ENCODE peak calls at places on chromosome 5, in seven cellular contexts. V, S, C, Z, B, R and K are unnamed samples.
A peak's percentile ranks its signal among the peaks of the same experiment; 100 is the strongest.

GRCh38 chr5:139474815-139475791 is 4.3 kb downstream of the SMIM33 start:
- DNase-seq in R (no peak), C (peak; percentile 74), Z (peak; percentile 28), S (no peak), V (no peak), B (no peak), K (peak; percentile 42)

GRCh38 chr5:10831416-10831815 is 70.4 kb upstream of the DAP start:
- DNase-seq in C (no peak), V (no peak), R (no peak), B (no peak), S (no peak), Z (no peak), K (no peak)

GRCh38 chr5:168401880-168402279 is 84.4 kb upstream of the RARS1 start:
- DNase-seq in C (no peak), Z (no peak), V (no peak), R (peak; percentile 34), S (no peak), B (no peak), K (no peak)

GRCh38 chr5:59959330-59959729 is 65.8 kb upstream of the PDE4D start:
- DNase-seq in B (no peak), Z (no peak), S (no peak), R (no peak), C (no peak), V (no peak), K (no peak)

GRCh38 chr5:151770383-151771258 is 1.1 kb upstream of the G3BP1 start:
- DNase-seq in V (peak; percentile 70), S (peak; percentile 36), R (peak; percentile 59), Z (peak; percentile 72), B (peak; percentile 88), C (peak; percentile 68), K (peak; percentile 91)

GRCh38 chr5:150291388-150292385 is 2.1 kb upstream of the CAMK2A start:
- DNase-seq in B (no peak), S (no peak), R (no peak), C (no peak), Z (peak; percentile 35), V (no peak), K (no peak)

GRCh38 chr5:16049766-16050165 is 129.8 kb downstream of the MARCHF11 start:
- DNase-seq in B (no peak), V (no peak), S (no peak), C (no peak), Z (no peak), R (no peak), K (no peak)

GRCh38 chr5:66171349-66172344 is 27.5 kb downstream of the SREK1 start:
- DNase-seq in V (peak; percentile 56), S (no peak), Z (peak; percentile 62), C (peak; percentile 18), B (no peak), R (no peak), K (no peak)

GRCh38 chr5:82403026-82403425 is 124.9 kb upstream of the RPS23 start:
- DNase-seq in Z (no peak), R (no peak), S (no peak), B (no peak), C (no peak), V (no peak), K (no peak)

GRCh38 chr5:12623408-12623807 is 719.2 kb upstream of the CTNND2 start:
- DNase-seq in C (no peak), Z (no peak), S (no peak), V (no peak), B (no peak), R (no peak), K (no peak)
- H3K4me3 ChIP-seq in C (no peak overlapping the region), Z (no peak overlapping the region), S (no peak overlapping the region), V (no peak overlapping the region), B (no peak overlapping the region), R (no peak overlapping the region), K (no peak overlapping the region)

DNA sequence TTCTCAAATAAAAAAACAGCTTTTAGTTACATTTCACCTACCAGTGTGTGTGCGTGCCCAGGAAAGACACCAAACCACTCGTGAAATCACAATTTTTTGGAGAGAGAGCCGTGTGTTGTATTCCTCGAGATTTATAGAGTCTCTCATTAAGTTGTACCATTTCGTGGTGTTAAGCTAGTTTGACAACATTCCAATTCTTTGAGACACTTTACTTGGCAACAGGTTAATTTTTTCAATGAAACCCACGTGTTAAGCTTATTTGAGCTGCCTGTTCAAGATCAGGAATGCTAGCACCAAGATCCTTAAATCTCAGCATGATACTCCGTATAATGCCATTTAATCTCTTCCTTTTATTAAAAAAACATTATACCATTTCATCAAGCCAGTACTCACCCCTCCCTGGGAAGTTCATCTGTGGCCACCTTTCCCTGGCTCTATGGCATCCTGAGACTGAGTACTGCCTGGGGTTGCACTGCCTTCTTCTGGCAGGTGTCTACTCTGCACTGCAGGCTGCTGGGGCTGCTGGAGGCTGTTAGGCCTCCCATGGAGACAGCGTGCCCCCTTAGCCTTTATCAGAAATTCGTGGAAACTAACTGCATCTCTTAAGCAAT is 143.7 kb downstream of the ARHGAP26 start:
- DNase-seq in B (no peak), V (no peak), S (no peak), R (no peak), C (peak; percentile 27), Z (peak; percentile 56), K (no peak)
- TF ChIP-seq CTCF in B (no peak), V (no peak), S (no peak), R (no peak), C (peak; percentile 59), Z (peak; percentile 58), K (no peak)

GRCh38 chr5:153050496-153051179 is 439.8 kb upstream of the GRIA1 start:
- DNase-seq in S (no peak), C (no peak), B (no peak), R (no peak), V (peak; percentile 33), Z (no peak), K (no peak)
- H3K9me3 ChIP-seq in S (no peaks in the 10 kb centered on the region), C (no peaks in the 10 kb centered on the region), B (no peaks in the 10 kb centered on the region), R (no peaks in the 10 kb centered on the region), V (no peaks in the 10 kb centered on the region), Z (no peaks in the 10 kb centered on the region), K (no peaks in the 10 kb centered on the region)

GRCh38 chr5:136080113-136080482 is 51.3 kb downstream of the TGFBI start:
- DNase-seq in B (no peak), C (no peak), R (no peak), V (peak; percentile 33), Z (no peak), S (no peak), K (no peak)
- H3K4me3 ChIP-seq in B (peak overlapping the region; percentile 31), C (peak overlapping the region; percentile 46), R (peak overlapping the region; percentile 27), V (peak overlapping the region; percentile 42), Z (peak overlapping the region; percentile 41), S (peak overlapping the region; percentile 66), K (peak overlapping the region; percentile 52)